ENCODE peak calls at places on chromosome 22, in seven cellular contexts. P is thoracic aorta; M is stimulated activated CD4-positive, alpha-beta T cell treated with anti-CD3 and anti-CD28 coated beads, Interleukin-12 subunit alpha, Interleukin-12 subunit beta, amount 100 ng/mL, for 48 hours; E is NCI-H460; B is activated CD4-positive, alpha-beta T cell treated with anti-CD3 and anti-CD28 coated beads for 36 hours; G is dorsolateral prefrontal cortex; R is NCI-H1417 treated with DMSO at 0.1 percent for 48 hours. C is an unnamed sample.

GRCh38 chr22:25564320-25564978 is at the start of gene GRK3:
- DNase-seq in E (peak; percentile 30), P (no peak), M (peak; percentile 36), B (peak; percentile 79), R (no peak), G (peak; percentile 26), C (no peak)

GRCh38 chr22:17359501-17359900 is 9.8 kb upstream of the CECR2 start:
- DNase-seq in E (no peak), B (no peak), G (no peak), P (no peak), M (no peak), R (no peak), C (no peak)

GRCh38 chr22:29773233-29773632 is 6.1 kb downstream of the UQCR10 start:
- DNase-seq in M (no peak), G (no peak), B (no peak), R (no peak), P (no peak), E (no peak), C (peak; percentile 69)

GRCh38 chr22:25935266-25936058 is 193.5 kb downstream of the MYO18B start:
- DNase-seq in G (no peak), R (no peak), M (no peak), P (no peak), B (no peak), E (no peak), C (no peak)

GRCh38 chr22:48705159-48705916 is 1122.3 kb downstream of the BRD1 start:
- DNase-seq in R (no peak), P (no peak), E (no peak), G (no peak), M (no peak), B (no peak), C (no peak)

GRCh38 chr22:40792451-40792850 is 26.7 kb downstream of the SLC25A17 start:
- DNase-seq in R (no peak), G (no peak), M (no peak), P (no peak), E (no peak), B (no peak), C (no peak)

GRCh38 chr22:32607086-32607485 is 132.5 kb downstream of the FBXO7 start:
- DNase-seq in M (no peak), E (no peak), R (no peak), B (no peak), G (no peak), P (no peak), C (no peak)

GRCh38 chr22:26170795-26171194 is 1.5 kb downstream of the SEZ6L start:
- DNase-seq in E (peak; percentile 1), P (no peak), R (no peak), B (peak; percentile 35), M (no peak), G (peak; percentile 39), C (no peak)

GRCh38 chr22:26431151-26431995 is 2.3 kb downstream of the ASPHD2 start:
- DNase-seq in P (no peak), B (no peak), R (no peak), G (no peak), M (no peak), E (no peak), C (no peak)

GRCh38 chr22:39431821-39432251 is 25.0 kb upstream of the MGAT3 start:
- DNase-seq in B (no peak), M (no peak), G (no peak), R (no peak), E (no peak), P (peak; percentile 52), C (no peak)

GRCh38 chr22:45504703-45505341 is 2.1 kb downstream of the FBLN1 start:
- DNase-seq in R (no peak), P (no peak), B (no peak), G (no peak), E (no peak), M (no peak), C (no peak)

GRCh38 chr22:48897638-48897954 is 930.1 kb downstream of the BRD1 start:
- DNase-seq in G (peak; percentile 5), B (no peak), E (no peak), P (no peak), M (no peak), R (no peak), C (no peak)

GRCh38 chr22:21734540-21735197 is 925 bp downstream of the YPEL1 start:
- DNase-seq in P (no peak), B (peak; percentile 25), G (no peak), R (no peak), M (no peak), E (no peak), C (no peak)

GRCh38 chr22:49601614-49602321 is 225.9 kb downstream of the BRD1 start:
- DNase-seq in P (no peak), G (no peak), M (no peak), E (no peak), B (no peak), R (no peak), C (no peak)

GRCh38 chr22:27416553-27417427 is 384.8 kb downstream of the MN1 start:
- DNase-seq in B (no peak), R (no peak), P (no peak), M (no peak), E (no peak), G (no peak), C (no peak)

GRCh38 chr22:40533712-40534378 is 102.7 kb downstream of the MRTFA start:
- DNase-seq in B (peak; percentile 66), G (peak; percentile 30), P (no peak), E (no peak), M (peak; percentile 44), R (no peak), C (no peak)

GRCh38 chr22:19942886-19943664 is 1.5 kb upstream of the TXNRD2 start:
- DNase-seq in M (no peak), E (no peak), R (no peak), B (no peak), G (no peak), P (no peak), C (no peak)

GRCh38 chr22:41782316-41782715 is 18.2 kb upstream of the CCDC134 start:
- DNase-seq in G (no peak), M (no peak), E (no peak), R (no peak), B (peak; percentile 58), P (no peak), C (no peak)

GRCh38 chr22:37119872-37120271 is 10.4 kb upstream of the TMPRSS6 start:
- DNase-seq in B (no peak), P (no peak), R (no peak), M (no peak), G (no peak), E (no peak), C (no peak)

GRCh38 chr22:30325724-30326703 is 727 bp downstream of the TBC1D10A start:
- DNase-seq in B (no peak), E (no peak), G (no peak), R (no peak), P (no peak), M (no peak), C (no peak)

GRCh38 chr22:20488946-20489345 is 6.6 kb downstream of the KLHL22 start:
- DNase-seq in E (no peak), P (no peak), R (no peak), B (no peak), M (no peak), G (no peak), C (peak; percentile 53)

GRCh38 chr22:44663256-44663999 is 38.6 kb upstream of the PRR5 start:
- DNase-seq in P (no peak), R (no peak), M (no peak), G (no peak), E (no peak), B (no peak), C (no peak)

C was measured in head of caudate nucleus.